ENCODE peak calls at places on chromosome 18, in five cellular contexts. One of them, this sample, is unnamed.

GRCh38 chr18:31424383-31424988 is 23.1 kb upstream of the DSG3 start:
- DNase-seq in naive B cell: no peak
- DNase-seq in GM06990: no peak
- DNase-seq in retina: no peak
- DNase-seq in NCI-H2081 treated with DMSO at 0.1 percent for 48 hours: no peak
- DNase-seq in this sample: peak; percentile 31

GRCh38 chr18:56997200-56997599 is 149.7 kb upstream of the BOD1L2 start:
- DNase-seq in retina: no peak
- DNase-seq in NCI-H2081 treated with DMSO at 0.1 percent for 48 hours: no peak
- DNase-seq in naive B cell: no peak
- DNase-seq in GM06990: no peak
- DNase-seq in this sample: no peak

GRCh38 chr18:52054301-52054700 is 285.7 kb upstream of the DCC start:
- DNase-seq in naive B cell: no peak
- DNase-seq in NCI-H2081 treated with DMSO at 0.1 percent for 48 hours: no peak
- DNase-seq in retina: no peak
- DNase-seq in GM06990: no peak
- DNase-seq in this sample: no peak

GRCh38 chr18:80103231-80103630 is 5.8 kb upstream of the ADNP2 start:
- DNase-seq in GM06990: no peak
- DNase-seq in NCI-H2081 treated with DMSO at 0.1 percent for 48 hours: no peak
- DNase-seq in naive B cell: no peak
- DNase-seq in retina: no peak
- DNase-seq in this sample: no peak

GRCh38 chr18:22102948-22103663 is 66.3 kb upstream of the GATA6 start:
- DNase-seq in GM06990: no peak
- DNase-seq in retina: no peak
- DNase-seq in naive B cell: no peak
- DNase-seq in NCI-H2081 treated with DMSO at 0.1 percent for 48 hours: no peak
- DNase-seq in this sample: no peak

GRCh38 chr18:13136056-13136688 is 82.4 kb upstream of the LDLRAD4 start:
- DNase-seq in naive B cell: peak; percentile 12
- DNase-seq in retina: no peak
- DNase-seq in GM06990: peak; percentile 36
- DNase-seq in NCI-H2081 treated with DMSO at 0.1 percent for 48 hours: no peak
- DNase-seq in this sample: peak; percentile 56

GRCh38 chr18:33729556-33729955 is 151.5 kb downstream of the ASXL3 start:
- DNase-seq in NCI-H2081 treated with DMSO at 0.1 percent for 48 hours: no peak
- DNase-seq in GM06990: no peak
- DNase-seq in naive B cell: no peak
- DNase-seq in retina: no peak
- DNase-seq in this sample: no peak

GRCh38 chr18:46676162-46676830 is 19.3 kb upstream of the LOXHD1 start:
- DNase-seq in retina: peak; percentile 44
- DNase-seq in GM06990: no peak
- DNase-seq in naive B cell: no peak
- DNase-seq in NCI-H2081 treated with DMSO at 0.1 percent for 48 hours: no peak
- DNase-seq in this sample: no peak

GRCh38 chr18:59878644-59879043 is 21.2 kb upstream of the PMAIP1 start:
- DNase-seq in NCI-H2081 treated with DMSO at 0.1 percent for 48 hours: no peak
- DNase-seq in retina: no peak
- DNase-seq in naive B cell: no peak
- DNase-seq in GM06990: no peak
- DNase-seq in this sample: no peak

GRCh38 chr18:26867471-26867870 is 2.0 kb upstream of the AQP4 start:
- DNase-seq in retina: no peak
- DNase-seq in NCI-H2081 treated with DMSO at 0.1 percent for 48 hours: no peak
- DNase-seq in naive B cell: no peak
- DNase-seq in GM06990: no peak
- DNase-seq in this sample: no peak

GRCh38 chr18:11767935-11768334 is 78.9 kb downstream of the GNAL start:
- DNase-seq in NCI-H2081 treated with DMSO at 0.1 percent for 48 hours: no peak
- DNase-seq in GM06990: no peak
- DNase-seq in naive B cell: no peak
- DNase-seq in retina: no peak
- DNase-seq in this sample: no peak

GRCh38 chr18:23259701-23260661 is 124.7 kb downstream of the CABLES1 start:
- DNase-seq in retina: peak; percentile 43
- DNase-seq in naive B cell: peak; percentile 60
- DNase-seq in GM06990: peak; percentile 48
- DNase-seq in NCI-H2081 treated with DMSO at 0.1 percent for 48 hours: peak; percentile 55
- DNase-seq in this sample: peak; percentile 49

GRCh38 chr18:68679531-68679930 is 35.4 kb downstream of the TMX3 start:
- DNase-seq in NCI-H2081 treated with DMSO at 0.1 percent for 48 hours: no peak
- DNase-seq in GM06990: no peak
- DNase-seq in naive B cell: no peak
- DNase-seq in retina: no peak
- DNase-seq in this sample: no peak

GRCh38 chr18:2846241-2846637 is 567 bp upstream of the EMILIN2 start:
- DNase-seq in NCI-H2081 treated with DMSO at 0.1 percent for 48 hours: no peak
- DNase-seq in naive B cell: no peak
- DNase-seq in GM06990: no peak
- DNase-seq in retina: no peak
- DNase-seq in this sample: peak; percentile 46

GRCh38 chr18:28126768-28127167 is 50.2 kb downstream of the CDH2 start:
- DNase-seq in GM06990: no peak
- DNase-seq in naive B cell: no peak
- DNase-seq in NCI-H2081 treated with DMSO at 0.1 percent for 48 hours: no peak
- DNase-seq in retina: no peak
- DNase-seq in this sample: no peak

GRCh38 chr18:58268849-58269248 is 224.8 kb downstream of the NEDD4L start:
- DNase-seq in naive B cell: no peak
- DNase-seq in GM06990: no peak
- DNase-seq in retina: no peak
- DNase-seq in NCI-H2081 treated with DMSO at 0.1 percent for 48 hours: no peak
- DNase-seq in this sample: no peak

GRCh38 chr18:10017048-10017447 is 103.2 kb downstream of the VAPA start:
- DNase-seq in naive B cell: no peak
- DNase-seq in GM06990: no peak
- DNase-seq in NCI-H2081 treated with DMSO at 0.1 percent for 48 hours: no peak
- DNase-seq in retina: no peak
- DNase-seq in this sample: no peak

GRCh38 chr18:8889479-8889878 is 184.1 kb downstream of the MTCL1 start:
- DNase-seq in NCI-H2081 treated with DMSO at 0.1 percent for 48 hours: no peak
- DNase-seq in naive B cell: no peak
- DNase-seq in GM06990: no peak
- DNase-seq in retina: no peak
- DNase-seq in this sample: no peak

GRCh38 chr18:49845629-49846252 is 32.4 kb upstream of the ACAA2 start:
- DNase-seq in NCI-H2081 treated with DMSO at 0.1 percent for 48 hours: no peak
- DNase-seq in GM06990: no peak
- DNase-seq in retina: peak; percentile 32
- DNase-seq in naive B cell: no peak
- DNase-seq in this sample: no peak

GRCh38 chr18:11464129-11464528 is 145.3 kb upstream of the SLC35G4 start:
- DNase-seq in GM06990: no peak
- DNase-seq in NCI-H2081 treated with DMSO at 0.1 percent for 48 hours: no peak
- DNase-seq in naive B cell: no peak
- DNase-seq in retina: no peak
- DNase-seq in this sample: no peak

GRCh38 chr18:42053188-42053781 is 98.3 kb downstream of the PIK3C3 start:
- DNase-seq in GM06990: no peak
- DNase-seq in retina: peak; percentile 43
- DNase-seq in NCI-H2081 treated with DMSO at 0.1 percent for 48 hours: no peak
- DNase-seq in naive B cell: peak; percentile 19
- DNase-seq in this sample: peak; percentile 37

GRCh38 chr18:22348521-22349316 is 69.0 kb downstream of the CTAGE1 start:
- DNase-seq in GM06990: no peak
- DNase-seq in NCI-H2081 treated with DMSO at 0.1 percent for 48 hours: no peak
- DNase-seq in naive B cell: no peak
- DNase-seq in retina: peak; percentile 59
- DNase-seq in this sample: no peak

GRCh38 chr18:22871809-22872525 is 61.2 kb upstream of the RBBP8 start:
- DNase-seq in retina: no peak
- DNase-seq in naive B cell: no peak
- DNase-seq in GM06990: no peak
- DNase-seq in NCI-H2081 treated with DMSO at 0.1 percent for 48 hours: no peak
- DNase-seq in this sample: no peak

GRCh38 chr18:77208969-77209368 is 40.7 kb upstream of the GALR1 start:
- DNase-seq in NCI-H2081 treated with DMSO at 0.1 percent for 48 hours: no peak
- DNase-seq in naive B cell: peak; percentile 38
- DNase-seq in GM06990: no peak
- DNase-seq in retina: no peak
- DNase-seq in this sample: peak; percentile 71

GRCh38 chr18:61922435-61922834 is 29.6 kb upstream of the RNF152 start:
- DNase-seq in NCI-H2081 treated with DMSO at 0.1 percent for 48 hours: no peak
- DNase-seq in GM06990: no peak
- DNase-seq in retina: no peak
- DNase-seq in naive B cell: no peak
- DNase-seq in this sample: no peak

GRCh38 chr18:38023871-38024270 is 458.3 kb upstream of the CELF4 start:
- DNase-seq in naive B cell: no peak
- DNase-seq in NCI-H2081 treated with DMSO at 0.1 percent for 48 hours: no peak
- DNase-seq in retina: no peak
- DNase-seq in GM06990: no peak
- DNase-seq in this sample: no peak

GRCh38 chr18:6543330-6543908 is 128.7 kb upstream of the L3MBTL4 start:
- DNase-seq in naive B cell: no peak
- DNase-seq in NCI-H2081 treated with DMSO at 0.1 percent for 48 hours: peak; percentile 27
- DNase-seq in GM06990: no peak
- DNase-seq in retina: peak; percentile 55
- DNase-seq in this sample: peak; percentile 17

GRCh38 chr18:73419531-73419930 is 551.7 kb upstream of the NETO1 start:
- DNase-seq in retina: no peak
- DNase-seq in naive B cell: no peak
- DNase-seq in NCI-H2081 treated with DMSO at 0.1 percent for 48 hours: no peak
- DNase-seq in GM06990: no peak
- DNase-seq in this sample: no peak

GRCh38 chr18:23317975-23318675 is 135.0 kb upstream of the RIOK3 start:
- DNase-seq in NCI-H2081 treated with DMSO at 0.1 percent for 48 hours: no peak
- DNase-seq in retina: no peak
- DNase-seq in GM06990: no peak
- DNase-seq in naive B cell: no peak
- DNase-seq in this sample: no peak

GRCh38 chr18:79531926-79532689 is 136.4 kb downstream of the NFATC1 start:
- DNase-seq in retina: peak; percentile 48
- DNase-seq in NCI-H2081 treated with DMSO at 0.1 percent for 48 hours: no peak
- DNase-seq in GM06990: no peak
- DNase-seq in naive B cell: no peak
- DNase-seq in this sample: no peak

GRCh38 chr18:23067236-23067635 is 68.0 kb upstream of the CABLES1 start:
- DNase-seq in GM06990: no peak
- DNase-seq in naive B cell: no peak
- DNase-seq in retina: no peak
- DNase-seq in NCI-H2081 treated with DMSO at 0.1 percent for 48 hours: no peak
- DNase-seq in this sample: no peak